ENCODE peak calls at places on chromosomes 12 and 14, in ten cellular contexts. W is ELR; O is activated CD4-positive, alpha-beta T cell treated with anti-CD3 and anti-CD28 coated beads, Interleukin-2, amount 50 U/mL, for 1 hour; U is left lung; N is HuH-7.5; I is NCI-H2107; J is tibial artery; T is stimulated activated CD4-positive, alpha-beta T cell treated with anti-CD3 and anti-CD28 coated beads, Interleukin-2, amount 100 ng/mL, for 24 hours; G is stimulated activated CD8-positive, alpha-beta memory T cell treated with anti-CD3 and anti-CD28 coated beads, Interleukin-7, amount 100 ng/mL, for 4 hours; Y is fibroblast of pulmonary artery. E is an unnamed sample.

GRCh38 chr14:76261371-76261811 is 109.7 kb downstream of the GPATCH2L start:
- DNase-seq in W (no peak), Y (peak), N (no peak), T (no peak), U (no peak), I (peak), G (no peak), O (no peak), J (no peak), E (no peak)

GRCh38 chr14:77181603-77182437 is at the start of gene TMEM63C:
- DNase-seq in G (peak), T (peak), Y (no peak), N (peak), J (no peak), W (no peak), I (peak), U (no peak), O (peak), E (no peak)

GRCh38 chr12:70842136-70842535 is 78.4 kb downstream of the PTPRR start:
- DNase-seq in U (no peak), W (no peak), Y (no peak), G (no peak), I (no peak), T (no peak), N (no peak), J (no peak), O (no peak), E (no peak)

GRCh38 chr12:110641512-110641911 is 27.6 kb downstream of the TCTN1 start:
- DNase-seq in J (no peak), W (no peak), N (no peak), G (no peak), Y (peak), U (no peak), T (no peak), I (no peak), O (no peak), E (no peak)

GRCh38 chr14:105283899-105284298 is 16.9 kb downstream of the BRF1 start:
- DNase-seq in T (no peak), G (no peak), J (no peak), N (no peak), U (no peak), W (no peak), I (no peak), O (no peak), Y (no peak), E (no peak)

GRCh38 chr12:56224102-56224701 is at the start of gene NABP2:
- DNase-seq in G (peak), N (peak), J (peak), Y (peak), I (peak), W (peak), O (peak), T (peak), U (peak), E (peak)

GRCh38 chr14:23056956-23057756 is at the start of gene CDH24:
- DNase-seq in G (peak), Y (peak), U (peak), J (peak), W (peak), O (peak), I (no peak), N (peak), T (peak), E (no peak)

GRCh38 chr14:64704743-64705405 is 650 bp downstream of the PLEKHG3 start:
- DNase-seq in J (peak), U (peak), T (peak), Y (no peak), W (peak), G (no peak), N (no peak), I (no peak), O (no peak), E (no peak)

GRCh38 chr14:92512807-92513203 is 776 bp upstream of the RIN3 start:
- DNase-seq in T (no peak), U (no peak), W (peak), I (no peak), O (no peak), Y (no peak), J (no peak), N (no peak), G (no peak), E (no peak)

GRCh38 chr12:5796171-5797091 is 148.6 kb downstream of the ANO2 start:
- DNase-seq in W (peak), Y (peak), T (peak), U (no peak), G (no peak), N (peak), I (peak), J (no peak), O (no peak), E (no peak)

E was measured in CD14-positive monocyte.